ENCODE peak calls at places on chromosomes 2 and 18, in eight cellular contexts. H is A549, W is sigmoid colon, T is HepG2, Z is suprapubic skin, M is ovary, I is stomach, K is K562. P is an unnamed sample.

GRCh38 chr2:22800422-22800821 is 584.6 kb upstream of the KLHL29 start:
- DNase-seq in W (no peak), Z (no peak), I (no peak), K (no peak), H (no peak), T (no peak), M (no peak), P (no peak)

GRCh38 chr2:8146329-8147048 is 535.4 kb upstream of the ID2 start:
- DNase-seq in I (no peak), K (no peak), W (no peak), H (no peak), T (no peak), Z (no peak), M (no peak), P (peak; percentile 56)

GRCh38 chr2:218876562-218877219 is 4.0 kb upstream of the WNT10A start:
- DNase-seq in Z (no peak), T (peak; percentile 82), H (peak; percentile 62), K (peak; percentile 57), W (peak; percentile 78), M (no peak), I (peak; percentile 75), P (peak; percentile 73)

GRCh38 chr2:189913851-189914250 is 129.6 kb downstream of the PMS1 start:
- DNase-seq in Z (no peak), I (no peak), M (no peak), K (no peak), H (no peak), T (no peak), W (no peak), P (no peak)

GRCh38 chr2:142223309-142223708 is 92.5 kb upstream of the LRP1B start:
- DNase-seq in I (no peak), K (no peak), Z (no peak), T (no peak), M (no peak), H (no peak), W (no peak), P (no peak)

GRCh38 chr18:48680871-48681270 is 142.0 kb downstream of the CTIF start:
- DNase-seq in M (no peak), T (no peak), K (no peak), W (peak; percentile 76), H (no peak), Z (no peak), I (no peak), P (no peak)

GRCh38 chr18:29841631-29842030 is 1200.9 kb downstream of the DSC3 start:
- DNase-seq in M (no peak), T (no peak), Z (no peak), W (no peak), K (no peak), H (no peak), I (no peak), P (no peak)

GRCh38 chr18:77088977-77089795 is 43.4 kb downstream of the MBP start:
- DNase-seq in M (no peak), K (no peak), T (no peak), Z (no peak), I (peak; percentile 57), W (no peak), H (no peak), P (no peak)

GRCh38 chr2:81467096-81467495 is 1162.5 kb upstream of the LRRTM1 start:
- DNase-seq in T (no peak), W (no peak), M (no peak), Z (no peak), H (no peak), I (no peak), K (no peak), P (no peak)

GRCh38 chr2:110115291-110116032 is at the start of gene MALL:
- DNase-seq in M (no peak), I (peak; percentile 58), H (peak; percentile 65), Z (no peak), T (no peak), K (no peak), W (no peak), P (peak; percentile 74)

GRCh38 chr2:203949228-203949627 is 12.7 kb downstream of the ICOS start:
- DNase-seq in T (no peak), I (no peak), H (no peak), Z (no peak), M (no peak), K (no peak), W (no peak), P (no peak)

GRCh38 chr2:108586631-108587030 is 52.4 kb downstream of the LIMS1 start:
- DNase-seq in Z (no peak), H (no peak), I (no peak), T (no peak), K (no peak), W (no peak), M (no peak), P (no peak)

GRCh38 chr2:102826904-102827303 is 65.1 kb downstream of the TMEM182 start:
- DNase-seq in I (peak; percentile 31), H (no peak), W (no peak), K (no peak), M (no peak), Z (no peak), T (no peak), P (no peak)

GRCh38 chr18:23274638-23275482 is 139.6 kb downstream of the CABLES1 start:
- DNase-seq in K (no peak), W (no peak), I (no peak), H (no peak), Z (no peak), M (no peak), T (no peak), P (no peak)

GRCh38 chr2:148523315-148523714 is 121.2 kb upstream of the EPC2 start:
- DNase-seq in W (no peak), H (no peak), Z (no peak), K (no peak), I (no peak), M (no peak), T (no peak), P (no peak)

GRCh38 chr2:25343187-25343825 is 1.6 kb upstream of the DNMT3A start:
- DNase-seq in K (no peak), M (no peak), Z (no peak), I (no peak), T (no peak), W (no peak), H (no peak), P (no peak)

GRCh38 chr2:85042330-85042729 is 71.4 kb downstream of the KCMF1 start:
- DNase-seq in M (no peak), W (no peak), I (no peak), T (no peak), K (no peak), H (no peak), Z (no peak), P (no peak)

GRCh38 chr2:173431191-173431590 is 76.5 kb downstream of the CDCA7 start:
- DNase-seq in T (no peak), H (no peak), Z (no peak), K (no peak), I (no peak), M (no peak), W (no peak), P (no peak)

GRCh38 chr2:58240595-58240937 is 559 bp downstream of the FANCL start:
- DNase-seq in Z (no peak), I (no peak), T (peak; percentile 34), H (peak; percentile 11), K (peak; percentile 20), W (no peak), M (no peak), P (no peak)

DNA sequence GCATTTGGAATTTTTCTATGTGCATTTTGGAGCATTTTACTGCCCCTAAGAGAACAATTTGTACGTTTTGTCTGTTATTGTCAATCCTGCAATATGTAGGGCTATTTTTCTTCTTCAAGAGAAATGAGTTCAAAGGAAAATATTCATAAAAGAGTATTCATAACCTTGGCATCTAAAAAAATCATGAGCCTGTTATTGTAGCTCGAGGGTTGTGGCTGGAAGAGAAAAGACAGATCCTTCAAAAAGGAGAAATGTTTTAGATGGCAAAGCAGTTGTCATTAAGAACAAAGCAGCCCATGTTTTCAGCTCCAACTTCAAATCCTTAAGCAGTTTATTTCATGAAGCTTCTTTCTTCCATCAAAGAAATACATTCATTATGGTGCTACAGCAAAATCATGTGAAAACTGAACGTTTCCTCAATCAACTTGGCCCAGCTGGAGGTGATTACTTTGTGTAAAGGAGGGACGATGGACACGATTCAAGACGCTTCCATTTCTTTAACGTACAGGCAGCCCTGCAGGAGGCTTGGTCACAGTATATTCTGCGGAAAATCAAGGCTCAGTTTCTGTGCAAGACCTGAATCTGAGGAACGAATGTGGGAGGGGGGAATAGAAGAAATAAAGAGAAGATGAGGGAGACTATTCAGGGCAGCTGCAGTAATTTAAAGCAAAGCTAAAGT is 31.4 kb downstream of the QPCT start:
- DNase-seq in M (no peak), I (no peak), Z (no peak), W (no peak), K (no peak), T (no peak), H (no peak), P (no peak)
- H3K4me3 ChIP-seq in M (no peak overlapping the region), I (no peak overlapping the region), Z (peak overlapping the region; percentile 24), W (peak overlapping the region; percentile 11), K (no peak overlapping the region), T (no peak overlapping the region), H (no peak overlapping the region), P (no peak overlapping the region)

GRCh38 chr2:70767094-70767698 is 804 bp downstream of the ADD2 start:
- DNase-seq in Z (no peak), T (no peak), K (peak; percentile 78), M (no peak), H (peak; percentile 45), I (no peak), W (no peak), P (no peak)
- TF ChIP-seq EP300 in Z (no peak), T (no peak), K (no peak), M (no peak), H (no peak), I (no peak), W (no peak), P (no peak)

DNA sequence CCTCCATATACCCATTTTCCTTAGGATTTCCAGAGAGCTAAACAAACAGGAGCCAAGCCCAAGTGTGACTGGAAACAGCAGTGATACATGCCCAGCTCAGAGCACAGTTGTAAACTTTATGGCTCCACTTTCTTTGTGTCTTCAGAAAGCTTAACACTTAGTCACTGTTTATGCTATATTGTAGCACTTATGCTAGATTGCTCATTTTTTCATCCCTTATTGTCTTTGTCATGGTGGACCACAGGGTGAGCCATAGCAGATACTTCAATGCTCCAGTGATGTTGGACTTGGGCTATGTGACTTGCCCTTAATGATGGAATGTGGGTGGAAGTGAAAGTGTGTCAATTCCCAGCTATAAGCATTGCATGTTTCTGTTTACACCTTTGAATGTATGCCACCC is 401.6 kb downstream of the METTL4 start:
- DNase-seq in M (no peak), K (no peak), W (no peak), I (no peak), Z (no peak), T (no peak), H (no peak), P (no peak)
- H3K27ac ChIP-seq in M (no peak overlapping the region), K (no peak overlapping the region), W (no peak overlapping the region), I (no peak overlapping the region), Z (no peak overlapping the region), T (no peak overlapping the region), H (no peak overlapping the region), P (no peak overlapping the region)

DNA sequence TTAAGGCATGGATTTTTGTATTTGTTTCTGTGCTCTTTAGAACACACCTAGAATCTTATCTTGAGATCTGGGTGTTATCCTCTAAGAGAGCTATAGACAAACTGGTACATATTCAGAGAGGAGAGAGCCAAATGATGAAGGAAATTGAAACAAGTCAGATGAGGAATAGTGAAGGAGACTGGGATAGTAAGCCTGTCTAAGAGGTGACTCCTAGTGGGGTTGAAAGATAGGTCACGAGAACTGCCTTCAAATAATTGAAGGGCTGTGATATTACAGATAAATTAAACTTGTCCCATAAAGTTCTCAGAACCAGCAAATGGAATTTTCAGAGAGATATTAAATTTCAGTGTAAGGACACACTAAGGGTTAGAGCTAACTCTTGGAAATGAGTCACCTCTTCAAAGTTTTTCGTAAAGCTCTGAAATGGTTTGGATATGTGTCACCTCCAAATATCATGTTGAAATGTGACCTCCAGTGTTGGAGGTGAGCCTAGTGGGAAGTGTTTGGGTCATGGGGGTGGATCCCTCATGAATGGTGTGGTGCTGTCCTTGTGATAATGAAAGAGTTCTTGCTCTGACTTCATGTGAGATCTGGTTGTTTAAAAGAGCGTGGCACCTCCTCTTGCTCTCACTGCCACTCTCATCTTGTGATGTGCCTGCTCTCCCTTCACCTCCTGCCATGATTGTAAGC is 87.2 kb downstream of the BABAM2 start:
- DNase-seq in K (no peak), M (no peak), Z (no peak), H (no peak), T (peak; percentile 60), I (no peak), W (no peak), P (no peak)
- H3K4me3 ChIP-seq in K (no peak overlapping the region), M (no peak overlapping the region), Z (no peak overlapping the region), H (no peak overlapping the region), T (no peak overlapping the region), I (no peak overlapping the region), W (no peak overlapping the region), P (no peak overlapping the region)

P was measured in transverse colon.